ENCODE peak calls at places on chromosome 22, in eight cellular contexts. R is brain microvascular endothelial cell, X is mammary epithelial cell, Q is foreskin keratinocyte, Y is A549, B is astrocyte, H is dorsolateral prefrontal cortex, U is left ventricle myocardium inferior. N is an unnamed sample.

GRCh38 chr22:48491451-48491941 is 1336.2 kb downstream of the BRD1 start:
- DNase-seq in U (no peak), Y (peak), B (no peak), H (peak), X (no peak), Q (no peak), R (no peak), N (no peak)

GRCh38 chr22:26229910-26230309 is 60.6 kb downstream of the SEZ6L start:
- DNase-seq in X (no peak), U (no peak), Q (no peak), B (no peak), R (no peak), H (no peak), Y (no peak), N (no peak)

GRCh38 chr22:43174941-43175531 is 11.9 kb downstream of the TTLL12 start:
- DNase-seq in H (no peak), R (no peak), Y (no peak), X (peak), B (no peak), Q (peak), U (no peak), N (no peak)

GRCh38 chr22:23762866-23763578 is at the start of gene C22orf15:
- DNase-seq in B (no peak), H (no peak), Y (no peak), Q (no peak), R (no peak), U (no peak), X (no peak), N (no peak)

GRCh38 chr22:30553971-30554370 is 7.4 kb upstream of the SEC14L6 start:
- DNase-seq in Q (no peak), H (no peak), Y (no peak), U (no peak), X (no peak), R (no peak), B (no peak), N (no peak)

GRCh38 chr22:48368975-48369525 is 1458.6 kb downstream of the BRD1 start:
- DNase-seq in U (no peak), Q (no peak), X (no peak), B (no peak), H (no peak), Y (no peak), R (no peak), N (no peak)

GRCh38 chr22:40805239-40805638 is 13.9 kb downstream of the SLC25A17 start:
- DNase-seq in H (no peak), Q (no peak), R (no peak), Y (no peak), B (no peak), X (no peak), U (no peak), N (no peak)

GRCh38 chr22:30190619-30191018 is 55.9 kb downstream of the LIF start:
- DNase-seq in U (no peak), B (no peak), H (no peak), Q (no peak), Y (no peak), X (no peak), R (no peak), N (no peak)

GRCh38 chr22:49199224-49199623 is 628.4 kb downstream of the BRD1 start:
- DNase-seq in X (no peak), H (no peak), Y (no peak), R (no peak), Q (no peak), U (no peak), B (no peak), N (no peak)

GRCh38 chr22:48257690-48258065 is 1495.2 kb downstream of the TBC1D22A start:
- DNase-seq in Q (no peak), U (no peak), R (no peak), H (no peak), B (no peak), Y (no peak), X (no peak), N (no peak)

GRCh38 chr22:21079493-21079892 is 33.7 kb downstream of the LRRC74B start:
- DNase-seq in X (no peak), H (no peak), U (no peak), Q (no peak), B (no peak), R (no peak), Y (no peak), N (no peak)

GRCh38 chr22:39132281-39132680 is 20.2 kb downstream of the CBX7 start:
- DNase-seq in Y (no peak), R (no peak), X (no peak), B (no peak), U (no peak), Q (no peak), H (no peak), N (no peak)

GRCh38 chr22:23789638-23790037 is 2.9 kb downstream of the SMARCB1 start:
- DNase-seq in Y (no peak), X (no peak), H (no peak), R (no peak), Q (no peak), B (no peak), U (no peak), N (no peak)

GRCh38 chr22:43303751-43304150 is 39.4 kb downstream of the SCUBE1 start:
- DNase-seq in R (no peak), X (no peak), Q (no peak), Y (no peak), H (no peak), B (no peak), U (no peak), N (no peak)

GRCh38 chr22:36924151-36924698 is 10.8 kb downstream of the CSF2RB start:
- DNase-seq in Q (no peak), Y (no peak), H (no peak), R (no peak), U (no peak), X (no peak), B (no peak), N (no peak)

GRCh38 chr22:49259870-49260615 is 567.6 kb downstream of the BRD1 start:
- DNase-seq in H (no peak), U (no peak), Q (no peak), R (no peak), B (no peak), Y (no peak), X (no peak), N (no peak)

DNA sequence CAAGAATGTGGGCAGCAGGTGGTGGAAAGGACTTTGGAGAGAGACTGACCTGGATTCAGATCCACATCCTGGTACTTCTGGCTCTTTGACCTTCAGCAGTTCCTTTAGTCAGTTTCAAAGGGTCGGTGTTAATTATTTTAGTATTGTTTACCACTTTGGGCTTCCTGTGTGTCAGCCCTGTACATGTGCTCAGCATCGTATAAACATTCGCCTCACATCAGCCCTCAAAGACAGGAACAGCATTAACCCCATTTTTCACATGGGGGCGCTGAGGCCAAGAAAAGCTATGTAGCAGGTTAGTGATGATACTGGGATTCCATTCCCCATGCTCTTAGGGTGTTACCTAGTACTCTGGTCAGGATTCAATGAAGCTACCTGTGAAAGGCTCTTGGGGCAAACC is 72.1 kb upstream of the YWHAH start:
- DNase-seq in H (no peak), X (no peak), U (no peak), R (no peak), B (no peak), Y (no peak), Q (no peak), N (no peak)
- TF ChIP-seq CTCF in H (no peak), X (peak), U (peak), R (peak), B (no peak), Y (no peak), Q (peak), N (no peak)

DNA sequence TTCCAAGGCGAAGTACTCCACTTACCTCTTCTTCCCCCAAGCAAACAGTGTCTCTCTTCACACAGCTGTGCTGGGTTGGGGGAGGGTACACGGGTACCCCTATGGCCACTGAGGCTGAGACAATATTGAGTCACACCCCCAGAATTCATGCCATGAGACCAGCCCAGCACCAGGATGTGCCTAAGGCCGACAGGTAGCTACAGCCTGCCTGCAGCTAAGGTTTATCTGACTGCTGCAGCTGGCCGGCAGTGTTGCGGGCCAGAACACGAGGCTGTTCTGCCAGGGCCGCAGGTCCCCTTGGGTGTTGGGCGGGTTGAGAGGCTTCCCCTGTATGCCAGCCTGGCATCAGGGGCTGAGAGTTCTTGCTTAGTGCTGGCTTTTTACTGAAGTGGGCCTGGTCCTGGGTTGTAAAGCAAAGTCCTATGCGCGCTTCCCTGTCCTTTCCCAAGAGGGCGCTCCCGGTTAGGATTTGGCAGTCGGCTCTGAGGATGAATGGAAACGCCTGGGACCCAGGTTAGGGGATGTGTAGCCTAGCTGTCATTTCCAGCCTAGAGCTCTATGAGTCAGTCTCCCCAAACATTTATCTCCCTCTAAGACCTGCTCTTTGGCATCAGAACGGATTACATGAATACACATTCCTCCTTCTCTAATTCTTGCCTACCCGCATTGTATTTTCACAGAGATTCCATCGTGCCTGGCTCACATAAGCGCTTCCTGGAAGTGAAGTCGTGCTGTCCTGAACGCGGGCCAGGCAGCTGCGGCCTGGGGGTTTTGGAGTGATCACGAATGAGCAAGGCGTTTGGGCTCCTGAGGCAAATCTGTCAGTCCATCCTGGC is 7.1 kb downstream of the USP18 start:
- DNase-seq in R (peak), X (peak), Q (peak), H (peak), B (peak), U (peak), Y (peak), N (peak)
- H3K27ac ChIP-seq in R (no peak), X (no peak), Q (no peak), H (no peak), B (peak), U (peak), Y (no peak), N (no peak)

GRCh38 chr22:22702159-22702873 is 57.9 kb downstream of the GGTLC2 start:
- DNase-seq in U (no peak), Q (no peak), B (no peak), Y (no peak), X (no peak), H (no peak), R (no peak), N (no peak)
- TF ChIP-seq CTCF in U (no peak), Q (peak), B (no peak), Y (peak), X (peak), H (no peak), R (peak), N (no peak)

GRCh38 chr22:35783943-35784614 is 66.4 kb downstream of the APOL5 start:
- DNase-seq in X (peak), B (peak), H (no peak), R (peak), Y (peak), Q (peak), U (no peak), N (peak)
- H3K27ac ChIP-seq in X (peak), B (peak), H (peak), R (peak), Y (peak), Q (peak), U (no peak), N (peak)

GRCh38 chr22:50701076-50701419 is 28.4 kb downstream of the SHANK3 start:
- DNase-seq in B (no peak), R (no peak), X (no peak), U (no peak), Y (no peak), Q (no peak), H (no peak), N (no peak)

GRCh38 chr22:50698546-50698945 is 25.9 kb downstream of the SHANK3 start:
- DNase-seq in U (peak), Y (no peak), H (no peak), Q (no peak), X (no peak), B (no peak), R (no peak), N (no peak)

GRCh38 chr22:50699001-50699753 is 26.6 kb downstream of the SHANK3 start:
- DNase-seq in R (no peak), U (peak), Y (no peak), B (no peak), H (no peak), X (no peak), Q (no peak), N (no peak)

GRCh38 chr22:50700387-50701075 is 27.9 kb downstream of the SHANK3 start:
- DNase-seq in H (no peak), Y (no peak), U (peak), B (peak), X (no peak), Q (no peak), R (no peak), N (no peak)

GRCh38 chr22:50699754-50700386 is 27.2 kb downstream of the SHANK3 start:
- DNase-seq in B (no peak), Y (no peak), R (no peak), X (no peak), H (no peak), U (peak), Q (no peak), N (no peak)
- TF ChIP-seq CTCF in B (peak), Y (no peak), R (peak), X (peak), H (peak), U (no peak), Q (peak), N (no peak)

GRCh38 chr22:27260087-27260730 is 541.3 kb downstream of the MN1 start:
- DNase-seq in Q (no peak), B (no peak), U (no peak), R (no peak), X (no peak), Y (no peak), H (no peak), N (no peak)
- H3K27ac ChIP-seq in Q (no peak), B (no peak), U (no peak), R (no peak), X (no peak), Y (peak), H (no peak), N (no peak)

GRCh38 chr22:19678949-19679348 is 35.4 kb upstream of the SEPTIN5 start:
- DNase-seq in R (no peak), Y (no peak), Q (no peak), H (no peak), B (no peak), U (no peak), X (no peak), N (no peak)

GRCh38 chr22:19680287-19680881 is 33.9 kb upstream of the SEPTIN5 start:
- DNase-seq in X (no peak), Y (no peak), Q (no peak), U (no peak), R (no peak), H (no peak), B (no peak), N (no peak)

GRCh38 chr22:19681863-19682245 is 32.4 kb upstream of the SEPTIN5 start:
- DNase-seq in R (no peak), H (no peak), Y (no peak), B (no peak), U (no peak), Q (no peak), X (no peak), N (no peak)

GRCh38 chr22:19680911-19681862 is 33.1 kb upstream of the SEPTIN5 start:
- DNase-seq in X (no peak), B (no peak), H (no peak), U (no peak), Q (no peak), Y (no peak), R (no peak), N (no peak)

DNA sequence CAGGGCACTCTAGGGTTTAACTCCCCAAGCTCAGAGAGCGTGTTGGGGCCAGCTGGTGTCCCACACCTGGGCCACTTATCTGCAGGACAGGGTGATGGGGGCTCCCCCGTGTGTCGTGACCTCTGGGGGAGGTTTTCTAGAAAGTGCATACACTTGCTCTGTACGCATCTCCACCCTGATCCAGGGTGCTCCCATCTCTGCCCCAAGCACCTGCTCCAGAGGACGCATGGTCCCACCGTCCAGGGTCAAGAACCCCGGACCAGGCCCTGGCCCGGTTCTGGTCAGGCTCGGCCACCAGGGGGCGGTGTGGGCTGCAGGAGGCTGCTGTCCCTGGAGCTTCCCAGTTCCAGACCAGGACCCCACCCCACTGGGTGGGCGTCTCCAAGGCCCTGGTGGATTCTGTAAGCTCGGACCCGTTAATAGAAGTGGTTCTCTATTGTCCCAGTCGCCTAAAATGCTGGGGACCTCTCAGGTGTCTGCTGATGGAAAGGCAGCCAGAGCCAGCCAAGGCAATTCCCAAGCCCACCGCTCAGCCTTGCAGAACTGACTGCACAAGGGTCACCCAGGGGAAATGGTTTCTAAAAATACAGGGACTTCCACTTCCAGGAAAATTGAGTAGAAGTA is 34.7 kb upstream of the SEPTIN5 start:
- DNase-seq in R (no peak), X (no peak), Y (peak), B (no peak), Q (no peak), U (peak), H (no peak), N (no peak)
- TF ChIP-seq CTCF in R (peak), X (peak), Y (peak), B (peak), Q (peak), U (peak), H (peak), N (peak)

GRCh38 chr22:45316796-45317526 is 7.2 kb downstream of the FAM118A start:
- DNase-seq in Y (no peak), H (no peak), B (no peak), R (no peak), Q (no peak), X (no peak), U (no peak), N (no peak)
- H3K27ac ChIP-seq in Y (no peak), H (peak), B (peak), R (peak), Q (no peak), X (peak), U (peak), N (peak)

GRCh38 chr22:38067771-38068360 is 10.7 kb downstream of the PICK1 start:
- DNase-seq in Y (no peak), B (no peak), R (no peak), H (no peak), U (no peak), Q (no peak), X (no peak), N (no peak)

GRCh38 chr22:38070250-38070921 is 13.2 kb downstream of the PICK1 start:
- DNase-seq in Y (no peak), X (no peak), R (no peak), Q (no peak), U (no peak), B (no peak), H (no peak), N (no peak)

GRCh38 chr22:38071421-38072321 is 12.3 kb downstream of the SLC16A8 start:
- DNase-seq in Y (no peak), H (no peak), U (no peak), R (no peak), Q (no peak), B (no peak), X (no peak), N (no peak)

GRCh38 chr22:38068641-38069371 is 11.6 kb downstream of the PICK1 start:
- DNase-seq in B (no peak), H (no peak), Y (no peak), R (no peak), Q (no peak), X (no peak), U (no peak), N (no peak)

GRCh38 chr22:38069372-38070249 is 12.4 kb downstream of the PICK1 start:
- DNase-seq in Q (no peak), Y (no peak), R (peak), B (no peak), X (no peak), H (peak), U (peak), N (no peak)
- TF ChIP-seq CTCF in Q (peak), Y (peak), R (peak), B (peak), X (peak), H (peak), U (peak), N (peak)